ENCODE peak calls at places on chromosomes 7 and 10, in six cellular contexts. One of them, this sample, is unnamed.

GRCh38 chr7:127146746-127147536 is 105.8 kb downstream of the GRM8 start:
- DNase-seq in A549: no peak
- DNase-seq in hepatocyte: no peak
- DNase-seq in NCI-H1092: no peak
- DNase-seq in IMR-90: no peak
- DNase-seq in activated CD8-positive, alpha-beta memory T cell treated with anti-CD3 and anti-CD28 coated beads, Interleukin-2, amount 50 U/mL, for 48 hours: no peak
- DNase-seq in this sample: no peak

GRCh38 chr7:22445140-22445722 is 54.8 kb downstream of the STEAP1B start:
- DNase-seq in NCI-H1092: peak
- DNase-seq in A549: no peak
- DNase-seq in activated CD8-positive, alpha-beta memory T cell treated with anti-CD3 and anti-CD28 coated beads, Interleukin-2, amount 50 U/mL, for 48 hours: no peak
- DNase-seq in IMR-90: peak
- DNase-seq in hepatocyte: no peak
- DNase-seq in this sample: no peak

GRCh38 chr7:4724648-4725013 is 42.5 kb downstream of the FOXK1 start:
- DNase-seq in activated CD8-positive, alpha-beta memory T cell treated with anti-CD3 and anti-CD28 coated beads, Interleukin-2, amount 50 U/mL, for 48 hours: no peak
- DNase-seq in IMR-90: peak
- DNase-seq in hepatocyte: no peak
- DNase-seq in NCI-H1092: no peak
- DNase-seq in A549: peak
- DNase-seq in this sample: peak

GRCh38 chr10:86400705-86401587 is 34.4 kb upstream of the GRID1 start:
- DNase-seq in IMR-90: no peak
- DNase-seq in NCI-H1092: peak
- DNase-seq in activated CD8-positive, alpha-beta memory T cell treated with anti-CD3 and anti-CD28 coated beads, Interleukin-2, amount 50 U/mL, for 48 hours: peak
- DNase-seq in hepatocyte: peak
- DNase-seq in A549: peak
- DNase-seq in this sample: peak

GRCh38 chr10:58409956-58410610 is 24.9 kb downstream of the TFAM start:
- DNase-seq in hepatocyte: no peak
- DNase-seq in IMR-90: no peak
- DNase-seq in NCI-H1092: no peak
- DNase-seq in A549: no peak
- DNase-seq in activated CD8-positive, alpha-beta memory T cell treated with anti-CD3 and anti-CD28 coated beads, Interleukin-2, amount 50 U/mL, for 48 hours: no peak
- DNase-seq in this sample: no peak

GRCh38 chr10:89805599-89806013 is 104.2 kb downstream of the KIF20B start:
- DNase-seq in A549: no peak
- DNase-seq in NCI-H1092: no peak
- DNase-seq in hepatocyte: no peak
- DNase-seq in IMR-90: no peak
- DNase-seq in activated CD8-positive, alpha-beta memory T cell treated with anti-CD3 and anti-CD28 coated beads, Interleukin-2, amount 50 U/mL, for 48 hours: peak
- DNase-seq in this sample: no peak

GRCh38 chr10:73991846-73992245 is 6.1 kb upstream of the VCL start:
- DNase-seq in NCI-H1092: no peak
- DNase-seq in IMR-90: no peak
- DNase-seq in activated CD8-positive, alpha-beta memory T cell treated with anti-CD3 and anti-CD28 coated beads, Interleukin-2, amount 50 U/mL, for 48 hours: peak
- DNase-seq in hepatocyte: no peak
- DNase-seq in A549: no peak
- DNase-seq in this sample: no peak

GRCh38 chr7:453597-454306 is 65.9 kb downstream of the PDGFA start:
- DNase-seq in IMR-90: no peak
- DNase-seq in NCI-H1092: no peak
- DNase-seq in A549: no peak
- DNase-seq in activated CD8-positive, alpha-beta memory T cell treated with anti-CD3 and anti-CD28 coated beads, Interleukin-2, amount 50 U/mL, for 48 hours: no peak
- DNase-seq in hepatocyte: no peak
- DNase-seq in this sample: no peak

GRCh38 chr7:74495112-74495880 is 41.6 kb downstream of the GTF2IRD1 start:
- DNase-seq in NCI-H1092: no peak
- DNase-seq in A549: no peak
- DNase-seq in hepatocyte: no peak
- DNase-seq in IMR-90: no peak
- DNase-seq in activated CD8-positive, alpha-beta memory T cell treated with anti-CD3 and anti-CD28 coated beads, Interleukin-2, amount 50 U/mL, for 48 hours: no peak
- DNase-seq in this sample: no peak

GRCh38 chr10:90967865-90968264 is 47.0 kb upstream of the ANKRD1 start:
- DNase-seq in IMR-90: no peak
- DNase-seq in NCI-H1092: no peak
- DNase-seq in A549: no peak
- DNase-seq in activated CD8-positive, alpha-beta memory T cell treated with anti-CD3 and anti-CD28 coated beads, Interleukin-2, amount 50 U/mL, for 48 hours: no peak
- DNase-seq in hepatocyte: no peak
- DNase-seq in this sample: no peak

GRCh38 chr10:3886191-3886590 is 101.2 kb upstream of the KLF6 start:
- DNase-seq in IMR-90: peak
- DNase-seq in hepatocyte: peak
- DNase-seq in activated CD8-positive, alpha-beta memory T cell treated with anti-CD3 and anti-CD28 coated beads, Interleukin-2, amount 50 U/mL, for 48 hours: no peak
- DNase-seq in NCI-H1092: no peak
- DNase-seq in A549: peak
- DNase-seq in this sample: no peak

GRCh38 chr7:27972272-27972671 is 208.3 kb downstream of the JAZF1 start:
- DNase-seq in NCI-H1092: no peak
- DNase-seq in A549: no peak
- DNase-seq in activated CD8-positive, alpha-beta memory T cell treated with anti-CD3 and anti-CD28 coated beads, Interleukin-2, amount 50 U/mL, for 48 hours: no peak
- DNase-seq in hepatocyte: no peak
- DNase-seq in IMR-90: no peak
- DNase-seq in this sample: no peak

GRCh38 chr10:132397671-132398565 is 918 bp downstream of the PWWP2B start:
- DNase-seq in A549: peak
- DNase-seq in hepatocyte: peak
- DNase-seq in NCI-H1092: no peak
- DNase-seq in IMR-90: peak
- DNase-seq in activated CD8-positive, alpha-beta memory T cell treated with anti-CD3 and anti-CD28 coated beads, Interleukin-2, amount 50 U/mL, for 48 hours: peak
- DNase-seq in this sample: no peak

GRCh38 chr7:117212969-117213877 is 109.6 kb downstream of the WNT2 start:
- DNase-seq in hepatocyte: peak
- DNase-seq in activated CD8-positive, alpha-beta memory T cell treated with anti-CD3 and anti-CD28 coated beads, Interleukin-2, amount 50 U/mL, for 48 hours: peak
- DNase-seq in NCI-H1092: peak
- DNase-seq in A549: peak
- DNase-seq in IMR-90: peak
- DNase-seq in this sample: peak

GRCh38 chr10:6951771-6952170 is 371.7 kb upstream of the PRKCQ start:
- DNase-seq in A549: no peak
- DNase-seq in activated CD8-positive, alpha-beta memory T cell treated with anti-CD3 and anti-CD28 coated beads, Interleukin-2, amount 50 U/mL, for 48 hours: no peak
- DNase-seq in IMR-90: no peak
- DNase-seq in NCI-H1092: no peak
- DNase-seq in hepatocyte: no peak
- DNase-seq in this sample: no peak

GRCh38 chr10:61995093-61995492 is 93.6 kb downstream of the ARID5B start:
- DNase-seq in IMR-90: no peak
- DNase-seq in hepatocyte: no peak
- DNase-seq in NCI-H1092: no peak
- DNase-seq in A549: no peak
- DNase-seq in activated CD8-positive, alpha-beta memory T cell treated with anti-CD3 and anti-CD28 coated beads, Interleukin-2, amount 50 U/mL, for 48 hours: no peak
- DNase-seq in this sample: no peak

GRCh38 chr7:134453526-134453925 is 5.4 kb downstream of the AKR1B1 start:
- DNase-seq in activated CD8-positive, alpha-beta memory T cell treated with anti-CD3 and anti-CD28 coated beads, Interleukin-2, amount 50 U/mL, for 48 hours: no peak
- DNase-seq in hepatocyte: no peak
- DNase-seq in IMR-90: no peak
- DNase-seq in NCI-H1092: no peak
- DNase-seq in A549: no peak
- DNase-seq in this sample: no peak

GRCh38 chr7:156578978-156579430 is 61.6 kb upstream of the RNF32 start:
- DNase-seq in activated CD8-positive, alpha-beta memory T cell treated with anti-CD3 and anti-CD28 coated beads, Interleukin-2, amount 50 U/mL, for 48 hours: no peak
- DNase-seq in IMR-90: no peak
- DNase-seq in A549: no peak
- DNase-seq in NCI-H1092: no peak
- DNase-seq in hepatocyte: no peak
- DNase-seq in this sample: no peak

GRCh38 chr10:14837003-14837755 is 658 bp downstream of the CDNF start:
- DNase-seq in NCI-H1092: no peak
- DNase-seq in hepatocyte: no peak
- DNase-seq in A549: no peak
- DNase-seq in activated CD8-positive, alpha-beta memory T cell treated with anti-CD3 and anti-CD28 coated beads, Interleukin-2, amount 50 U/mL, for 48 hours: no peak
- DNase-seq in IMR-90: no peak
- DNase-seq in this sample: no peak

GRCh38 chr7:33933611-33934281 is 28.4 kb downstream of the BMPER start:
- DNase-seq in A549: peak
- DNase-seq in hepatocyte: no peak
- DNase-seq in activated CD8-positive, alpha-beta memory T cell treated with anti-CD3 and anti-CD28 coated beads, Interleukin-2, amount 50 U/mL, for 48 hours: no peak
- DNase-seq in NCI-H1092: no peak
- DNase-seq in IMR-90: peak
- DNase-seq in this sample: peak

GRCh38 chr10:107806006-107806405 is 641.5 kb upstream of the SORCS1 start:
- DNase-seq in hepatocyte: no peak
- DNase-seq in IMR-90: no peak
- DNase-seq in NCI-H1092: no peak
- DNase-seq in activated CD8-positive, alpha-beta memory T cell treated with anti-CD3 and anti-CD28 coated beads, Interleukin-2, amount 50 U/mL, for 48 hours: no peak
- DNase-seq in A549: no peak
- DNase-seq in this sample: no peak

GRCh38 chr7:144777005-144777814 is 58.6 kb downstream of the TPK1 start:
- DNase-seq in hepatocyte: no peak
- DNase-seq in A549: no peak
- DNase-seq in activated CD8-positive, alpha-beta memory T cell treated with anti-CD3 and anti-CD28 coated beads, Interleukin-2, amount 50 U/mL, for 48 hours: no peak
- DNase-seq in IMR-90: no peak
- DNase-seq in NCI-H1092: no peak
- DNase-seq in this sample: no peak

GRCh38 chr7:114554781-114555537 is 140.3 kb downstream of the FOXP2 start:
- DNase-seq in NCI-H1092: no peak
- DNase-seq in A549: peak
- DNase-seq in activated CD8-positive, alpha-beta memory T cell treated with anti-CD3 and anti-CD28 coated beads, Interleukin-2, amount 50 U/mL, for 48 hours: no peak
- DNase-seq in hepatocyte: no peak
- DNase-seq in IMR-90: peak
- DNase-seq in this sample: no peak

GRCh38 chr10:60662917-60663614 is 115.2 kb upstream of the CDK1 start:
- DNase-seq in A549: no peak
- DNase-seq in IMR-90: peak
- DNase-seq in activated CD8-positive, alpha-beta memory T cell treated with anti-CD3 and anti-CD28 coated beads, Interleukin-2, amount 50 U/mL, for 48 hours: no peak
- DNase-seq in NCI-H1092: no peak
- DNase-seq in hepatocyte: no peak
- DNase-seq in this sample: no peak

GRCh38 chr7:40551685-40552576 is 417.1 kb downstream of the SUGCT start:
- DNase-seq in hepatocyte: peak
- DNase-seq in activated CD8-positive, alpha-beta memory T cell treated with anti-CD3 and anti-CD28 coated beads, Interleukin-2, amount 50 U/mL, for 48 hours: no peak
- DNase-seq in A549: peak
- DNase-seq in NCI-H1092: no peak
- DNase-seq in IMR-90: peak
- DNase-seq in this sample: no peak

GRCh38 chr7:47185839-47186238 is 396.1 kb downstream of the TNS3 start:
- DNase-seq in hepatocyte: no peak
- DNase-seq in activated CD8-positive, alpha-beta memory T cell treated with anti-CD3 and anti-CD28 coated beads, Interleukin-2, amount 50 U/mL, for 48 hours: no peak
- DNase-seq in IMR-90: no peak
- DNase-seq in A549: no peak
- DNase-seq in NCI-H1092: no peak
- DNase-seq in this sample: no peak

GRCh38 chr7:101017099-101017777 is 2.6 kb upstream of the MUC17 start:
- DNase-seq in A549: peak
- DNase-seq in activated CD8-positive, alpha-beta memory T cell treated with anti-CD3 and anti-CD28 coated beads, Interleukin-2, amount 50 U/mL, for 48 hours: peak
- DNase-seq in NCI-H1092: no peak
- DNase-seq in IMR-90: peak
- DNase-seq in hepatocyte: peak
- DNase-seq in this sample: peak

GRCh38 chr7:45575501-45576248 is 1.5 kb downstream of the ADCY1 start:
- DNase-seq in activated CD8-positive, alpha-beta memory T cell treated with anti-CD3 and anti-CD28 coated beads, Interleukin-2, amount 50 U/mL, for 48 hours: no peak
- DNase-seq in NCI-H1092: no peak
- DNase-seq in IMR-90: no peak
- DNase-seq in hepatocyte: no peak
- DNase-seq in A549: no peak
- DNase-seq in this sample: no peak

GRCh38 chr10:84829121-84829520 is 500.7 kb downstream of the CCSER2 start:
- DNase-seq in activated CD8-positive, alpha-beta memory T cell treated with anti-CD3 and anti-CD28 coated beads, Interleukin-2, amount 50 U/mL, for 48 hours: no peak
- DNase-seq in hepatocyte: no peak
- DNase-seq in A549: no peak
- DNase-seq in IMR-90: no peak
- DNase-seq in NCI-H1092: no peak
- DNase-seq in this sample: no peak

GRCh38 chr7:75727881-75728592 is 10.7 kb downstream of the HIP1 start:
- DNase-seq in NCI-H1092: peak
- DNase-seq in hepatocyte: no peak
- DNase-seq in IMR-90: peak
- DNase-seq in activated CD8-positive, alpha-beta memory T cell treated with anti-CD3 and anti-CD28 coated beads, Interleukin-2, amount 50 U/mL, for 48 hours: peak
- DNase-seq in A549: peak
- DNase-seq in this sample: no peak

GRCh38 chr10:46539596-46540411 is 16.7 kb downstream of the GPRIN2 start:
- DNase-seq in NCI-H1092: no peak
- DNase-seq in activated CD8-positive, alpha-beta memory T cell treated with anti-CD3 and anti-CD28 coated beads, Interleukin-2, amount 50 U/mL, for 48 hours: peak
- DNase-seq in A549: peak
- DNase-seq in IMR-90: peak
- DNase-seq in hepatocyte: peak
- DNase-seq in this sample: no peak

GRCh38 chr7:101200862-101201599 is at the start of gene MOGAT3:
- DNase-seq in activated CD8-positive, alpha-beta memory T cell treated with anti-CD3 and anti-CD28 coated beads, Interleukin-2, amount 50 U/mL, for 48 hours: no peak
- DNase-seq in A549: no peak
- DNase-seq in NCI-H1092: no peak
- DNase-seq in IMR-90: no peak
- DNase-seq in hepatocyte: peak
- DNase-seq in this sample: no peak

GRCh38 chr10:24209421-24209770 is 458 bp downstream of the KIAA1217 start:
- DNase-seq in A549: no peak
- DNase-seq in activated CD8-positive, alpha-beta memory T cell treated with anti-CD3 and anti-CD28 coated beads, Interleukin-2, amount 50 U/mL, for 48 hours: peak
- DNase-seq in IMR-90: peak
- DNase-seq in hepatocyte: peak
- DNase-seq in NCI-H1092: no peak
- DNase-seq in this sample: no peak

GRCh38 chr7:423312-424260 is 96.1 kb downstream of the PDGFA start:
- DNase-seq in A549: no peak
- DNase-seq in IMR-90: no peak
- DNase-seq in NCI-H1092: no peak
- DNase-seq in activated CD8-positive, alpha-beta memory T cell treated with anti-CD3 and anti-CD28 coated beads, Interleukin-2, amount 50 U/mL, for 48 hours: no peak
- DNase-seq in hepatocyte: no peak
- DNase-seq in this sample: no peak

GRCh38 chr7:93992423-93993110 is 11.6 kb downstream of the BET1 start:
- DNase-seq in activated CD8-positive, alpha-beta memory T cell treated with anti-CD3 and anti-CD28 coated beads, Interleukin-2, amount 50 U/mL, for 48 hours: no peak
- DNase-seq in IMR-90: no peak
- DNase-seq in NCI-H1092: no peak
- DNase-seq in hepatocyte: no peak
- DNase-seq in A549: no peak
- DNase-seq in this sample: no peak

GRCh38 chr10:129958686-129959543 is 5.2 kb downstream of the EBF3 start:
- DNase-seq in hepatocyte: no peak
- DNase-seq in NCI-H1092: peak
- DNase-seq in IMR-90: no peak
- DNase-seq in A549: no peak
- DNase-seq in activated CD8-positive, alpha-beta memory T cell treated with anti-CD3 and anti-CD28 coated beads, Interleukin-2, amount 50 U/mL, for 48 hours: peak
- DNase-seq in this sample: no peak

GRCh38 chr10:133565441-133566294 is at the start of gene SYCE1:
- DNase-seq in hepatocyte: no peak
- DNase-seq in A549: no peak
- DNase-seq in IMR-90: no peak
- DNase-seq in NCI-H1092: no peak
- DNase-seq in activated CD8-positive, alpha-beta memory T cell treated with anti-CD3 and anti-CD28 coated beads, Interleukin-2, amount 50 U/mL, for 48 hours: no peak
- DNase-seq in this sample: no peak

This sample was measured in SW 1271.